ENCODE peak calls at places on chromosomes 4 and X, in five cellular contexts. V, A, C, K and Z are unnamed samples.

GRCh38 chr4:143215873-143216272 is 31.2 kb downstream of the USP38 start:
- DNase-seq in C (no peak), K (no peak), A (no peak), V (no peak), Z (no peak)

GRCh38 chrX:103554687-103555417 is 30.5 kb upstream of the TCEAL4 start:
- DNase-seq in C (no peak), A (peak), V (peak), K (no peak), Z (peak)

GRCh38 chrX:19564606-19565005 is 49.3 kb upstream of the MAP3K15 start:
- DNase-seq in C (no peak), V (no peak), K (no peak), A (no peak), Z (no peak)

GRCh38 chrX:96650023-96650422 is 34.6 kb upstream of the DIAPH2 start:
- DNase-seq in K (no peak), V (no peak), A (no peak), C (no peak), Z (no peak)

GRCh38 chr4:38601244-38601915 is 62.6 kb upstream of the KLF3 start:
- DNase-seq in A (no peak), K (no peak), V (no peak), C (no peak), Z (no peak)

GRCh38 chr4:8013976-8014726 is 74.5 kb upstream of the AFAP1 start:
- DNase-seq in A (no peak), V (no peak), K (no peak), C (no peak), Z (no peak)

GRCh38 chrX:1807301-1807731 is 192.5 kb downstream of the ASMT start:
- DNase-seq in K (no peak), A (peak), C (no peak), V (no peak), Z (no peak)

GRCh38 chrX:113551919-113552318 is 711.3 kb upstream of the AMOT start:
- DNase-seq in C (no peak), A (no peak), K (peak), V (no peak), Z (no peak)

GRCh38 chr4:186020793-186021407 is 48.1 kb upstream of the TLR3 start:
- DNase-seq in V (no peak), K (no peak), A (no peak), C (no peak), Z (no peak)

GRCh38 chr4:108058685-108059440 is 69.2 kb downstream of the HADH start:
- DNase-seq in K (no peak), A (peak), V (no peak), C (peak), Z (no peak)

GRCh38 chr4:102663073-102663472 is 97.7 kb downstream of the MANBA start:
- DNase-seq in C (no peak), A (no peak), V (no peak), K (peak), Z (no peak)

GRCh38 chrX:11750051-11750450 is 8.0 kb upstream of the MSL3 start:
- DNase-seq in V (no peak), K (no peak), A (no peak), C (no peak), Z (no peak)

GRCh38 chr4:131459430-131460101 is 1689.5 kb upstream of the PCDH10 start:
- DNase-seq in V (peak), C (no peak), K (no peak), A (no peak), Z (no peak)

GRCh38 chr4:7335363-7336066 is 99.2 kb downstream of the PSAPL1 start:
- DNase-seq in A (peak), K (peak), V (peak), C (peak), Z (peak)

GRCh38 chr4:71293705-71294104 is 45.1 kb upstream of the SLC4A4 start:
- DNase-seq in K (no peak), A (no peak), C (no peak), V (no peak), Z (no peak)

GRCh38 chr4:1462768-1463075 is 56.5 kb upstream of the NKX1-1 start:
- DNase-seq in V (no peak), C (no peak), A (peak), K (no peak), Z (no peak)

GRCh38 chr4:13907255-13907751 is 279.8 kb upstream of the BOD1L1 start:
- DNase-seq in V (no peak), K (peak), A (no peak), C (no peak), Z (no peak)

GRCh38 chr4:82268050-82268825 is 105.6 kb downstream of the HNRNPD start:
- DNase-seq in V (peak), C (peak), A (peak), K (peak), Z (peak)

GRCh38 chrX:8907678-8908077 is 106.5 kb upstream of the FAM9A start:
- DNase-seq in V (no peak), A (no peak), C (no peak), K (no peak), Z (no peak)

GRCh38 chr4:10593130-10593529 is 91.4 kb downstream of the CLNK start:
- DNase-seq in C (no peak), A (peak), K (no peak), V (no peak), Z (no peak)

GRCh38 chrX:76183289-76184057 is 10.6 kb downstream of the PBDC1 start:
- DNase-seq in C (no peak), K (no peak), V (no peak), A (no peak), Z (no peak)

GRCh38 chr4:128061566-128062536 is 739 bp downstream of the LARP1B start:
- DNase-seq in C (peak), K (peak), V (peak), A (peak), Z (peak)

GRCh38 chr4:5759236-5760075 is 48.5 kb downstream of the EVC start:
- DNase-seq in A (no peak), C (no peak), V (no peak), K (no peak), Z (no peak)

GRCh38 chr4:143337600-143338287 is 1.1 kb downstream of the GAB1 start:
- DNase-seq in C (no peak), A (no peak), K (peak), V (peak), Z (peak)

GRCh38 chr4:54498661-54499111 is 159.1 kb upstream of the KIT start:
- DNase-seq in V (no peak), K (peak), A (no peak), C (no peak), Z (no peak)

GRCh38 chr4:56544573-56545131 is 39.1 kb downstream of the ARL9 start:
- DNase-seq in V (peak), A (peak), K (peak), C (peak), Z (peak)
- H3K4me3 ChIP-seq in V (peak), A (peak), K (peak), C (no peak), Z (peak)

DNA sequence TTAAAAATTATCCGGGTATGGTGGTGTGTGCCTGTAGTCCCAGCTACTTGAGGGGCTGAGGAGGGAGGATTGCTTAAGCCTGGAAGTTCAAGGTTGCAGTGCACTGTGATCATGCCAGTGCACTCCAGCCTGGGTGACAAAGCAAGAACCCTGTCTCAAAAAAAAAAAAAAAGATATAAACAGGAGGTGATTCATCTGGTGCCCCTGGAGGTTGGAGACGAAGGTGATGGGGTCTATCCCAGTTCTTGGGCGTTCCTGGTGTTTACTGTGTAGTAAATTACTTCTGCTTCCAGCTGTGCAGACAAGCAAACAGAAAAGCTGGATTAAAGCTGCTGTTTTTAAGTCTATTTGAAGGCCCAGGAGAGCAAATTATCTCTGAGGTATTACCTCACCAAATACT is 19.9 kb downstream of the GPKOW start:
- DNase-seq in C (no peak), K (no peak), V (no peak), A (no peak), Z (no peak)
- TF ChIP-seq CTCF in C (no peak), K (no peak), V (no peak), A (no peak), Z (no peak)

DNA sequence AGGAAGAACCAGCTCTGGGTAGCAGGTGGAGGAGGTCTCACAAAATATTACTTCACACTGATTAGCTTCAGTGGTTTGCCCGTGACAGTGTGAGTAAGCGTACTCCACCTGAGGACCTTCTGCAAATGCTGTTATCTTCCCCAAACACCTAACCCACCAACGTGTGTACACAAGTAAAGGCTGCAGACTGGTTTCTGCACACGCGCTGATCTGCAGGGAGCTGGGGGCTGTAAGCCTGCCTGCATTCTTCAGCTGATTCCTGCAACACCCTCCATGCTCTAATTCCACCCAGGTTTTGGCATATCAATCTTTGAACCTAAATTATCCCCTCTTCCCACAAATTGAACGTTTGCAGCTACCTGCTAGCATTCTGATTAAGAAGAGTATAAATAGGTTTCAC is 820.2 kb downstream of the TRIML1 start:
- DNase-seq in K (no peak), A (no peak), C (no peak), V (no peak), Z (no peak)
- H3K4me3 ChIP-seq in K (no peak), A (no peak), C (no peak), V (no peak), Z (peak)

GRCh38 chrX:57929373-57929772 is 19.1 kb upstream of the ZXDA start:
- DNase-seq in A (no peak), V (peak), C (no peak), K (peak), Z (no peak)
- TF ChIP-seq CTCF in A (peak), V (peak), C (no peak), K (peak), Z (peak)